ENCODE peak calls at places on chromosomes 13 and 19, in seven cellular contexts. X, K, J, W, I, B and U are unnamed samples.

GRCh38 chr19:15268928-15269253 is 36.6 kb upstream of the EPHX3 start:
- DNase-seq in I (no peak), X (no peak), K (no peak), J (no peak), B (no peak), W (no peak), U (no peak)

GRCh38 chr13:37561031-37561430 is 37.5 kb downstream of the POSTN start:
- DNase-seq in J (no peak), X (no peak), I (no peak), B (peak; percentile 36), K (no peak), W (peak; percentile 0), U (no peak)

GRCh38 chr19:15101479-15102082 is 5.6 kb upstream of the SYDE1 start:
- DNase-seq in I (peak; percentile 63), J (peak; percentile 75), K (no peak), B (peak; percentile 78), W (peak; percentile 56), X (no peak), U (peak; percentile 80)

GRCh38 chr13:48344264-48344663 is 40.7 kb downstream of the RB1 start:
- DNase-seq in K (no peak), I (no peak), W (no peak), B (no peak), X (no peak), J (no peak), U (no peak)

GRCh38 chr19:18594824-18595373 is 6.3 kb downstream of the REX1BD start:
- DNase-seq in J (no peak), X (no peak), K (no peak), W (no peak), I (no peak), B (no peak), U (no peak)

GRCh38 chr13:33352023-33352422 is 66.5 kb upstream of the STARD13 start:
- DNase-seq in J (no peak), K (no peak), I (no peak), W (no peak), B (no peak), X (no peak), U (no peak)

GRCh38 chr13:24605923-24606372 is 74.3 kb upstream of the ATP12A start:
- DNase-seq in B (peak; percentile 77), K (no peak), I (peak; percentile 59), X (no peak), W (peak; percentile 11), J (peak; percentile 78), U (no peak)

GRCh38 chr13:40189885-40190655 is 476.4 kb downstream of the FOXO1 start:
- DNase-seq in K (peak; percentile 59), W (no peak), X (no peak), J (peak; percentile 36), I (no peak), B (no peak), U (no peak)

GRCh38 chr13:50224534-50224933 is 209.3 kb downstream of the KCNRG start:
- DNase-seq in X (no peak), J (no peak), B (peak; percentile 48), I (no peak), W (peak; percentile 51), K (no peak), U (no peak)

GRCh38 chr19:39046037-39046821 is 13.9 kb upstream of the FBXO27 start:
- DNase-seq in W (no peak), B (no peak), K (no peak), X (no peak), I (peak; percentile 23), J (peak; percentile 57), U (no peak)

GRCh38 chr13:67134322-67135129 is 95.6 kb downstream of the PCDH9 start:
- DNase-seq in K (no peak), X (no peak), I (peak; percentile 37), J (no peak), W (peak; percentile 25), B (no peak), U (no peak)

GRCh38 chr13:84127597-84128128 is 245.4 kb upstream of the SLITRK1 start:
- DNase-seq in K (no peak), J (no peak), W (no peak), I (no peak), X (no peak), B (no peak), U (no peak)

GRCh38 chr13:52916483-52916990 is 68.1 kb upstream of the PCDH8 start:
- DNase-seq in J (no peak), B (no peak), I (no peak), K (no peak), W (no peak), X (no peak), U (no peak)

GRCh38 chr13:102915393-102915792 is 69.6 kb downstream of the ERCC5 start:
- DNase-seq in B (no peak), J (no peak), W (no peak), K (no peak), I (no peak), X (no peak), U (no peak)

GRCh38 chr19:5228932-5229777 is 111.5 kb downstream of the PTPRS start:
- DNase-seq in J (no peak), W (no peak), B (no peak), K (no peak), I (no peak), X (no peak), U (no peak)

GRCh38 chr13:50468849-50469669 is 374.4 kb downstream of the DLEU7 start:
- DNase-seq in X (no peak), K (no peak), J (peak; percentile 37), I (no peak), W (no peak), B (no peak), U (no peak)

GRCh38 chr13:94007072-94007471 is 472.4 kb downstream of the DCT start:
- DNase-seq in J (no peak), X (no peak), B (no peak), K (no peak), W (no peak), I (no peak), U (no peak)

GRCh38 chr19:50646074-50646807 is 3.0 kb upstream of the C19orf81 start:
- DNase-seq in I (no peak), B (no peak), K (no peak), J (no peak), X (no peak), W (peak; percentile 54), U (no peak)

GRCh38 chr19:47315125-47315821 is 5.6 kb downstream of the C5AR1 start:
- DNase-seq in I (peak; percentile 95), J (peak; percentile 92), X (no peak), B (peak; percentile 99), K (no peak), W (peak; percentile 97), U (peak; percentile 67)

GRCh38 chr19:4375164-4375619 is 25.2 kb downstream of the SH3GL1 start:
- DNase-seq in X (peak; percentile 51), J (peak; percentile 88), K (no peak), I (peak; percentile 48), B (peak; percentile 99), W (no peak), U (peak; percentile 88)

GRCh38 chr13:73556902-73557301 is 498.1 kb downstream of the KLF5 start:
- DNase-seq in B (no peak), I (no peak), J (no peak), W (no peak), X (no peak), K (no peak), U (no peak)

GRCh38 chr13:99361197-99361596 is 54.0 kb upstream of the GPR183 start:
- DNase-seq in K (no peak), B (no peak), W (no peak), I (no peak), J (no peak), X (no peak), U (no peak)

GRCh38 chr13:29977721-29978120 is 127.3 kb upstream of the UBL3 start:
- DNase-seq in I (peak; percentile 59), B (no peak), W (peak; percentile 49), X (no peak), J (no peak), K (no peak), U (no peak)
- H3K79me1 ChIP-seq in I (no peaks in the 10 kb centered on the region), B (no peaks in the 10 kb centered on the region), W (no peaks in the 10 kb centered on the region), X (no peaks in the 10 kb centered on the region), J (no peaks in the 10 kb centered on the region), K (no peaks in the 10 kb centered on the region), U (no peaks in the 10 kb centered on the region)

GRCh38 chr19:10258080-10258710 is 6.2 kb downstream of the MRPL4 start:
- DNase-seq in I (no peak), J (no peak), X (no peak), K (no peak), B (no peak), W (no peak), U (no peak)
- H2BK120ac ChIP-seq in I (no peak overlapping the region), J (no peak overlapping the region), X (no peak overlapping the region), K (no peak overlapping the region), B (no peak overlapping the region), W (no peak overlapping the region), U (no peak overlapping the region)

GRCh38 chr13:72101768-72102400 is 234.9 kb upstream of the DACH1 start:
- DNase-seq in X (no peak), K (no peak), B (no peak), W (no peak), I (no peak), J (no peak), U (no peak)
- H3K79me1 ChIP-seq in X (no peaks in the 10 kb centered on the region), K (no peaks in the 10 kb centered on the region), B (peaks cover 3% of the 10 kb centered on the region), W (no peaks in the 10 kb centered on the region), I (no peaks in the 10 kb centered on the region), J (no peaks in the 10 kb centered on the region), U (no peaks in the 10 kb centered on the region)

DNA sequence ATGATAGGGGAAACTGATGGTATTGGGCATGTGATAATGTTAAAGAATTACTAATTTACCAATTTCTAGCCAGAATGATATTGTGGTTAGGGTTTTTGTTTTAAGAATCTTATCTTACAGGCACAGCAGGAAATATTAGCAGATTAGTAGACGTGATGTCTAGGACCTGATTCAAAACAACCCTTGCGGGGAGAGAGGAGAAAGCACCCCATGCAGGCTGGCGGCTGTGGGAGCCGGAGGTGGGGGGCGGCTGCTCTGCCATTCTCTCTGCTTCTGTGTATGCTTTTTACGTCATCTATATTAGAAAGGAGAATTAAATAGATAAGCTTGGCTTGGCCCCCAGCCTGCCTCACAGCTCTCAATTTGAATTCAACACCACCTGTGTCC is 41.5 kb downstream of the MLLT1 start:
- DNase-seq in J (no peak), X (no peak), I (no peak), B (no peak), W (no peak), K (no peak), U (no peak)
- H2BK120ac ChIP-seq in J (no peak overlapping the region), X (no peak overlapping the region), I (no peak overlapping the region), B (no peak overlapping the region), W (no peak overlapping the region), K (no peak overlapping the region), U (no peak overlapping the region)